ENCODE peak calls at places on chromosome 20, in nine cellular contexts. V is K562, B is upper lobe of left lung, F is transverse colon, K is stomach, P is suprapubic skin, Y is breast epithelium, I is prostate gland, U is HepG2. G is an unnamed sample.

GRCh38 chr20:39581034-39581433 is 618.9 kb downstream of the DHX35 start:
- DNase-seq in V (no peak), B (no peak), F (no peak), K (no peak), P (no peak), Y (no peak), I (no peak), U (no peak), G (no peak)

GRCh38 chr20:53808733-53809132 is 215.1 kb upstream of the ZNF217 start:
- DNase-seq in V (no peak), B (no peak), F (no peak), K (no peak), P (no peak), Y (no peak), I (no peak), U (no peak), G (no peak)

GRCh38 chr20:33014336-33015113 is 7.0 kb downstream of the BPIFB2 start:
- DNase-seq in V (no peak), B (no peak), F (no peak), K (no peak), P (no peak), Y (no peak), I (no peak), U (no peak), G (peak)

GRCh38 chr20:23151008-23151703 is 65.0 kb upstream of the CD93 start:
- DNase-seq in V (no peak), B (no peak), F (no peak), K (peak), P (no peak), Y (no peak), I (no peak), U (no peak), G (no peak)

GRCh38 chr20:51306521-51307358 is 235.8 kb downstream of the NFATC2 start:
- DNase-seq in V (peak), B (peak), F (peak), K (peak), P (peak), Y (peak), I (peak), U (peak), G (peak)

GRCh38 chr20:50163570-50164317 is 10.2 kb upstream of the PEDS1 start:
- DNase-seq in V (peak), B (no peak), F (no peak), K (no peak), P (peak), Y (no peak), I (no peak), U (peak), G (no peak)

GRCh38 chr20:56554869-56555268 is 21.8 kb downstream of the FAM209B start:
- DNase-seq in V (peak), B (peak), F (peak), K (no peak), P (no peak), Y (peak), I (peak), U (peak), G (no peak)

GRCh38 chr20:23753589-23753988 is 2.9 kb upstream of the CST1 start:
- DNase-seq in V (no peak), B (no peak), F (no peak), K (no peak), P (no peak), Y (no peak), I (no peak), U (no peak), G (no peak)

GRCh38 chr20:3672864-3673550 is 8.8 kb downstream of the ADAM33 start:
- DNase-seq in V (no peak), B (no peak), F (no peak), K (no peak), P (no peak), Y (no peak), I (no peak), U (no peak), G (no peak)

GRCh38 chr20:38497246-38497645 is 24.6 kb downstream of the RALGAPB start:
- DNase-seq in V (no peak), B (no peak), F (no peak), K (no peak), P (no peak), Y (no peak), I (no peak), U (no peak), G (no peak)

GRCh38 chr20:63178889-63179751 is 36.8 kb downstream of the YTHDF1 start:
- DNase-seq in V (peak), B (no peak), F (peak), K (peak), P (no peak), Y (no peak), I (no peak), U (no peak), G (peak)
- H3K4me3 ChIP-seq in V (peak), B (peak), F (no peak), K (peak), P (peak), Y (peak), I (no peak), U (peak), G (peak)

DNA sequence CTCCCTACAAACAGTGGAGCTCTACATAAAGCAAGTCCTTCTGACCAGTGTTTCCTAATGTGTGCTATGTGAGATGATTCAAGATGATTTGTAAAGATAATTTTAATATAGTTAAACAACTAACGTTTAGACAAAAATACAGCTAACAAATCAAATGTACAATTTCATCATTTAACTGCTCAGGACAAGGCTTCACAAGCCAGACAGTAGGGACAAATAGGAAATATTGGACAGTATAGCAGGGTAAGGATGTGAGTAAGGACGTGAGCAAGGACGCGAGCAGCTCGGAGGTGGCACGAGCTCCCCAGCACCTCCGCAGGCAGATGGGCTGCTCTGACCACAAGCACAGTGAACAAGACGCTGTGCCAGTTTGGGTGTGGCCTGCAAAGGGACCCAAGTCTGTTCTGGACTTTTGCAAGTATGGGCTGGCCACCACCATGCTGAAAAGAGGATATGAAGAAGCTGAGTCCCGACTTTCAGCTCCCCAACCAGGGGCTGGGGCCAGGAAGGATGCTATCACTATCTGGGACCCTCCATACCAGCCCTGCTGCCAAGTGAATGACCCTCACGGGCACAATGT is 14.5 kb downstream of the DIDO1 start:
- DNase-seq in V (no peak), B (peak), F (no peak), K (no peak), P (no peak), Y (no peak), I (no peak), U (no peak), G (no peak)
- TF ChIP-seq POLR2A in V (no peak), B (no peak), F (no peak), K (no peak), P (no peak), Y (no peak), I (no peak), U (no peak), G (no peak)

GRCh38 chr20:48609491-48609978 is 218.3 kb downstream of the PREX1 start:
- DNase-seq in V (no peak), B (no peak), F (no peak), K (no peak), P (no peak), Y (no peak), I (no peak), U (peak), G (no peak)
- TF ChIP-seq POLR2AphosphoS5 in V (no peak), B (no peak), F (no peak), K (no peak), P (no peak), Y (no peak), I (no peak), U (no peak), G (no peak)

GRCh38 chr20:5002077-5002413 is 735 bp upstream of the SLC23A2 start:
- DNase-seq in V (no peak), B (no peak), F (no peak), K (no peak), P (no peak), Y (no peak), I (no peak), U (no peak), G (peak)

GRCh38 chr20:5001174-5002076 is at the start of gene SLC23A2:
- DNase-seq in V (peak), B (peak), F (peak), K (peak), P (peak), Y (no peak), I (peak), U (no peak), G (peak)

GRCh38 chr20:5000263-5001173 is 792 bp downstream of the SLC23A2 start:
- DNase-seq in V (peak), B (peak), F (peak), K (peak), P (peak), Y (peak), I (peak), U (peak), G (peak)

GRCh38 chr20:4998160-4998651 is 3.1 kb downstream of the SLC23A2 start:
- DNase-seq in V (no peak), B (no peak), F (no peak), K (no peak), P (no peak), Y (no peak), I (no peak), U (peak), G (peak)

GRCh38 chr20:4999788-5000187 is 1.5 kb downstream of the SLC23A2 start:
- DNase-seq in V (no peak), B (no peak), F (no peak), K (no peak), P (no peak), Y (no peak), I (no peak), U (no peak), G (no peak)
- H3K4me3 ChIP-seq in V (no peak), B (peak), F (no peak), K (peak), P (peak), Y (peak), I (no peak), U (peak), G (peak)

G was measured in spleen.